ENCODE peak calls at places on chromosomes 11 and 22, in nine cellular contexts. B is tibial artery, U is foreskin fibroblast, A is cardiac fibroblast, G is AG10803, P is B cell, X is omental fat pad, N is thyroid gland, V is WERI-Rb-1. E is an unnamed sample.
A peak's percentile ranks its signal among the peaks of the same experiment; 100 is the strongest.

GRCh38 chr11:46252373-46252914 is 25.0 kb upstream of the CREB3L1 start:
- DNase-seq in P (no peak), B (no peak), A (no peak), U (no peak), N (no peak), V (no peak), G (no peak), X (no peak), E (no peak)

GRCh38 chr11:103773537-103773936 is 262.9 kb upstream of the DDI1 start:
- DNase-seq in G (no peak), P (no peak), V (no peak), N (no peak), A (no peak), X (no peak), B (no peak), U (no peak), E (no peak)

GRCh38 chr11:65116370-65117205 is 913 bp downstream of the ZNHIT2 start:
- DNase-seq in U (peak; percentile 88), P (peak; percentile 56), X (no peak), V (no peak), B (no peak), G (peak; percentile 66), A (peak; percentile 57), N (peak; percentile 29), E (no peak)

GRCh38 chr11:61912991-61913698 is 4.2 kb downstream of the RAB3IL1 start:
- DNase-seq in G (no peak), V (no peak), N (no peak), A (no peak), P (no peak), U (no peak), X (peak; percentile 20), B (peak; percentile 17), E (no peak)

GRCh38 chr22:48758905-48759875 is 1068.5 kb downstream of the BRD1 start:
- DNase-seq in B (peak; percentile 19), X (peak; percentile 11), P (no peak), G (no peak), A (no peak), N (no peak), V (no peak), U (no peak), E (no peak)

GRCh38 chr11:116294630-116295029 is 478.2 kb downstream of the BUD13 start:
- DNase-seq in V (no peak), X (no peak), P (no peak), N (no peak), G (peak; percentile 9), B (no peak), A (no peak), U (no peak), E (no peak)

GRCh38 chr11:15969281-15969680 is 387.1 kb downstream of the SOX6 start:
- DNase-seq in N (peak; percentile 65), G (peak; percentile 73), V (peak; percentile 12), U (peak; percentile 93), A (peak; percentile 93), B (peak; percentile 64), X (no peak), P (no peak), E (no peak)

GRCh38 chr11:22304337-22304961 is 33.7 kb upstream of the SLC17A6 start:
- DNase-seq in X (no peak), N (no peak), B (no peak), P (peak; percentile 14), V (no peak), G (peak; percentile 48), A (peak; percentile 60), U (peak; percentile 13), E (peak; percentile 4)

GRCh38 chr11:62398011-62398994 is 20.5 kb upstream of the SCGB1A1 start:
- DNase-seq in N (no peak), G (peak; percentile 48), P (no peak), U (peak; percentile 63), X (no peak), A (peak; percentile 18), B (peak; percentile 60), V (no peak), E (peak; percentile 23)

GRCh38 chr11:63508745-63509144 is 2.9 kb downstream of the LGALS12 start:
- DNase-seq in P (no peak), N (no peak), B (no peak), A (no peak), U (no peak), V (no peak), G (no peak), X (no peak), E (no peak)

GRCh38 chr11:126969865-126970479 is 30.6 kb downstream of the KIRREL3 start:
- DNase-seq in A (peak; percentile 44), N (no peak), V (peak; percentile 49), B (no peak), U (peak; percentile 80), P (no peak), X (no peak), G (peak; percentile 80), E (no peak)

GRCh38 chr11:126971305-126971704 is 29.3 kb downstream of the KIRREL3 start:
- DNase-seq in N (no peak), P (no peak), B (no peak), U (no peak), G (no peak), V (no peak), X (no peak), A (no peak), E (no peak)

GRCh38 chr11:126965331-126965730 is 35.2 kb downstream of the KIRREL3 start:
- DNase-seq in G (no peak), P (no peak), B (no peak), N (no peak), X (no peak), A (no peak), U (no peak), V (no peak), E (no peak)

GRCh38 chr11:126973051-126973450 is 27.5 kb downstream of the KIRREL3 start:
- DNase-seq in G (no peak), N (no peak), B (no peak), P (no peak), X (no peak), A (no peak), U (no peak), V (no peak), E (no peak)

DNA sequence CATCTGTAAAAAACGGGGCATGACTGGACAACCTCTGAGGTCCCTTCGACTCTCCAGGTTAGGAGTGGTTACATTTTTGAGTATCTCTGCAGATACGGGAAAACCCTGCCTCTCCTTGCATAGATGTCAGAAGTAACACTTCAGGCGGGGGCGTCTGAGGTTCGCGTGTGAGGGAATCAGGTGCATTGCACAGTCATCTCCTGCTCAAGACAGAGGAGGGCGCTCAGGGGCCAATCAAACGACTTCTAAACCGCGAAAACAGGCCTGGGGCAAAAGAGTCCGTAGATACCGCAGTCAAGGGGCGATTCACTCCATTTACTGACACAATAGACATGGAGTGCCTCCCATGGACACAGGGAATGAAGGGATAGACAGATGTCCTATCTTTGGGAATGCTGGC is 31.7 kb downstream of the KIRREL3 start:
- DNase-seq in B (no peak), X (no peak), V (peak; percentile 18), U (peak; percentile 23), P (no peak), G (peak; percentile 9), A (no peak), N (no peak), E (no peak)
- TF ChIP-seq CTCF in B (no peak), X (no peak), V (peak; percentile 25), U (no peak), P (no peak), G (peak; percentile 14), A (no peak), N (no peak), E (no peak)

GRCh38 chr11:2928605-2929510 is at the start of gene PHLDA2:
- DNase-seq in B (peak; percentile 44), G (peak; percentile 76), N (peak; percentile 56), U (peak; percentile 89), A (peak; percentile 82), P (peak; percentile 51), V (peak; percentile 37), X (no peak), E (no peak)
- TF ChIP-seq CTCF in B (no peak), G (peak; percentile 8), N (no peak), U (no peak), A (no peak), P (no peak), V (no peak), X (no peak), E (no peak)

DNA sequence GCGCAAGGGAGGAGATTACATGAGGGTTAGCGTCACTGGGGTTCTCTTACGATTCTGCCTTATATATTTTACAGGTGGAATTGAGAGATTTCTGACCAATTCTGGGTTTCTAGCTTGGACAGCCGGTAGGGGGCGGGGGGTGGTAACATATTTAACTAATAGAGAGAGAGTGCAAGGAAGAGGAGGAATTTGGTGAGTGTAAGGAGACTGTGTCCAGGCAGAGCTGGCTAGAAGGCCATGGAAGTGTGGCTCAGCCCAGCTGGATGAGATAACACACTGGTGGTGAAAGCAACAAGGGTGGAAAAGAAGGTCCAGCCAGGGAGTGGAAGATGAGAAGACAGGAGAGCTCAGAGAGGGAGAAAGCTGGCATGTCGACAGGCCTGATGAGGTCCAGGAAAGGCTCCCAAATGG is 56.5 kb downstream of the ST3GAL4 start:
- DNase-seq in G (peak; percentile 42), N (no peak), P (no peak), X (no peak), U (peak; percentile 45), A (no peak), V (peak; percentile 48), B (no peak), E (no peak)
- TF ChIP-seq CTCF in G (peak; percentile 43), N (no peak), P (no peak), X (no peak), U (no peak), A (peak; percentile 25), V (peak; percentile 27), B (no peak), E (peak; percentile 37)

DNA sequence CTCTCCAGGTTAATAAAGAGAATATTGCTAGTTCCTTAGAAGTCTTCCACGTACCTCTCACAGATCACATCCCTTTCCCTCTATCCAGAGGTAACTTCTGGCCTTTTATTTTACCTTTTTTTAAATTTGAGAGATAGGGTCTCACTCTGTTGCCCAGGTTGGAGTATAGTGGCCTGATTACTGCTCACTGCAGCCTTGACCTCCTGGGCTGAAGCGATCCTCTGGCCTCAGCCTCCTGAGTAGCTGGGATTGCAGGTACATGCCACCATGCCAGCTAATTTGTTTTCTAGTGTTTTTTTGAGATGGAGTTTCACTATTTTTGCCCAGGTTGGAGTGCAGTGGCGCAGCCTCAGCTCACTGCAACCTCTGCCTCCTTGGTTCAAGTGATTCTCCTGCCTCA is 24.4 kb downstream of the YAP1 start:
- DNase-seq in A (no peak), V (no peak), G (no peak), U (no peak), N (no peak), X (no peak), P (no peak), B (no peak), E (no peak)
- TF ChIP-seq CTCF in A (no peak), V (no peak), G (no peak), U (no peak), N (no peak), X (no peak), P (no peak), B (no peak), E (no peak)

DNA sequence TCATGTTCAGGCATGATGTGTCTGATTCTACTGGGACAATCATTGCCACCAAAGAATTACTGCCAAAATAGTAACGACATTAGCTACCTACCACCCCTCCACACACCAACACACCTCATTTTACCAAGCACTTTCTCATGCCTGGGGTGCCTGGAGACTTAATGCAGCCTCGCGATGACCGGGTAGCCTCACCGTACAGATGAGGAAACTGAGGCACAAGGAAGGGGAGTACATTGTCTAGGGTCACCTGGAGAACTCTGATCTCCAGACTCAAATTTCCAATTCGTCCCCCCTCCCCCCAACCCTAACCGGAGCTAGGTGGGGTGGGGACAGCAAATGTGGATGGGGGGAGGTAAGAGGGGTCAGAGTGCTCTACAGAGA is 2.7 kb upstream of the RTN4RL2 start:
- DNase-seq in U (no peak), P (no peak), V (no peak), X (no peak), A (no peak), G (no peak), B (no peak), N (no peak), E (no peak)
- TF ChIP-seq CTCF in U (no peak), P (peak; percentile 72), V (no peak), X (no peak), A (no peak), G (no peak), B (no peak), N (no peak), E (no peak)

E was measured in BJ.